ENCODE peak calls at places on chromosomes 5 and 9, in seven cellular contexts. U is GM23248, Q is psoas muscle, R is ovary, P is right cardiac atrium, T is pancreas, N is OCI-LY7. A is an unnamed sample.

GRCh38 chr5:115472601-115473000 is 72.0 kb downstream of the FEM1C start:
- DNase-seq in R (no peak), U (peak), T (no peak), N (no peak), Q (peak), P (peak), A (no peak)

GRCh38 chr5:170444969-170445505 is 55.9 kb upstream of the KCNMB1 start:
- DNase-seq in U (no peak), Q (no peak), R (no peak), T (no peak), N (peak), P (no peak), A (no peak)

GRCh38 chr5:1666221-1666620 is 133.4 kb downstream of the MRPL36 start:
- DNase-seq in T (no peak), N (no peak), R (no peak), Q (no peak), P (no peak), U (no peak), A (no peak)

GRCh38 chr9:103798620-103799019 is 295.5 kb upstream of the SMC2 start:
- DNase-seq in U (peak), R (no peak), P (no peak), N (no peak), T (no peak), Q (no peak), A (peak)

GRCh38 chr9:106883626-106884190 is 20.7 kb downstream of the ZNF462 start:
- DNase-seq in Q (no peak), T (no peak), N (no peak), R (no peak), P (no peak), U (peak), A (no peak)

GRCh38 chr5:61030163-61030482 is 85.1 kb downstream of the NDUFAF2 start:
- DNase-seq in Q (no peak), R (no peak), U (peak), P (no peak), N (no peak), T (no peak), A (no peak)

GRCh38 chr9:136203406-136204085 is 1.4 kb downstream of the LHX3 start:
- DNase-seq in U (no peak), Q (no peak), N (no peak), P (no peak), R (no peak), T (no peak), A (no peak)

GRCh38 chr9:81841326-81841725 is 86.9 kb upstream of the SPATA31D4 start:
- DNase-seq in Q (no peak), N (no peak), T (no peak), U (no peak), P (no peak), R (no peak), A (no peak)

GRCh38 chr5:17216176-17216973 is 1.1 kb upstream of the BASP1 start:
- DNase-seq in Q (peak), N (peak), R (peak), U (peak), P (peak), T (peak), A (peak)

GRCh38 chr5:14250094-14250777 is 107.1 kb downstream of the TRIO start:
- DNase-seq in T (peak), Q (peak), U (peak), N (no peak), P (peak), R (peak), A (peak)

GRCh38 chr9:87725900-87726709 is at the start of gene CTSL:
- DNase-seq in Q (peak), R (peak), N (no peak), U (peak), T (peak), P (peak), A (peak)

GRCh38 chr9:134769084-134769455 is 111.5 kb upstream of the FCN2 start:
- DNase-seq in Q (no peak), R (no peak), N (no peak), T (no peak), P (peak), U (peak), A (no peak)

GRCh38 chr5:533243-534005 is 9.2 kb upstream of the SLC9A3 start:
- DNase-seq in N (no peak), P (peak), T (no peak), Q (peak), R (no peak), U (no peak), A (no peak)

GRCh38 chr9:111178361-111179043 is 140.2 kb upstream of the LPAR1 start:
- DNase-seq in T (no peak), N (no peak), P (peak), R (no peak), U (peak), Q (no peak), A (no peak)

GRCh38 chr9:4137234-4137633 is 162.6 kb downstream of the GLIS3 start:
- DNase-seq in R (no peak), T (no peak), Q (no peak), P (no peak), U (peak), N (no peak), A (peak)

GRCh38 chr5:151082274-151082902 is 1.6 kb upstream of the TNIP1 start:
- DNase-seq in P (no peak), R (no peak), Q (no peak), U (peak), T (no peak), N (no peak), A (peak)

GRCh38 chr5:56190500-56190899 is 42.6 kb downstream of the ANKRD55 start:
- DNase-seq in R (no peak), T (peak), N (no peak), U (peak), P (peak), Q (peak), A (peak)

GRCh38 chr9:133116346-133117231 is 4.5 kb downstream of the RALGDS start:
- DNase-seq in R (no peak), U (no peak), N (no peak), P (peak), T (peak), Q (peak), A (no peak)

GRCh38 chr5:144336191-144336590 is 165.5 kb downstream of the KCTD16 start:
- DNase-seq in R (no peak), U (no peak), P (no peak), Q (no peak), T (no peak), N (no peak), A (no peak)

GRCh38 chr9:29826421-29826820 is 2253.1 kb upstream of the C9orf72 start:
- DNase-seq in U (no peak), T (no peak), Q (no peak), N (no peak), P (no peak), R (no peak), A (no peak)

GRCh38 chr5:133926960-133927615 is 41.3 kb downstream of the C5orf15 start:
- DNase-seq in Q (no peak), T (no peak), R (no peak), U (no peak), N (no peak), P (no peak), A (no peak)

GRCh38 chr5:98638111-98638510 is 135.4 kb upstream of the RGMB start:
- DNase-seq in P (no peak), T (no peak), Q (no peak), N (no peak), U (no peak), R (no peak), A (no peak)

GRCh38 chr9:131140112-131140511 is 14.7 kb downstream of the NUP214 start:
- DNase-seq in N (no peak), Q (no peak), R (no peak), U (no peak), P (no peak), T (no peak), A (no peak)

GRCh38 chr5:96377597-96377996 is 55.5 kb downstream of the PCSK1 start:
- DNase-seq in U (no peak), Q (no peak), R (no peak), T (no peak), N (no peak), P (no peak), A (no peak)

GRCh38 chr9:107491081-107492053 is 1.8 kb upstream of the KLF4 start:
- DNase-seq in T (peak), R (peak), P (peak), Q (peak), N (no peak), U (peak), A (no peak)

GRCh38 chr9:88535226-88535931 is 401 bp downstream of the NXNL2 start:
- DNase-seq in Q (no peak), P (no peak), T (no peak), N (no peak), U (no peak), R (no peak), A (no peak)

GRCh38 chr5:32942225-32942989 is 231.3 kb downstream of the NPR3 start:
- DNase-seq in P (no peak), T (peak), R (no peak), N (peak), U (no peak), Q (no peak), A (peak)

GRCh38 chr5:119357309-119357708 is 1.5 kb downstream of the TNFAIP8 start:
- DNase-seq in N (no peak), R (no peak), P (no peak), Q (no peak), T (no peak), U (no peak), A (no peak)
- H3K4me3 ChIP-seq in N (peak), R (no peak), P (no peak), Q (peak), T (no peak), U (peak), A (peak)

GRCh38 chr5:143041972-143042770 is 272.0 kb downstream of the ARHGAP26 start:
- DNase-seq in P (no peak), T (no peak), U (peak), Q (no peak), N (no peak), R (peak), A (no peak)
- H3K4me3 ChIP-seq in P (no peak), T (no peak), U (no peak), Q (peak), N (no peak), R (no peak), A (no peak)

DNA sequence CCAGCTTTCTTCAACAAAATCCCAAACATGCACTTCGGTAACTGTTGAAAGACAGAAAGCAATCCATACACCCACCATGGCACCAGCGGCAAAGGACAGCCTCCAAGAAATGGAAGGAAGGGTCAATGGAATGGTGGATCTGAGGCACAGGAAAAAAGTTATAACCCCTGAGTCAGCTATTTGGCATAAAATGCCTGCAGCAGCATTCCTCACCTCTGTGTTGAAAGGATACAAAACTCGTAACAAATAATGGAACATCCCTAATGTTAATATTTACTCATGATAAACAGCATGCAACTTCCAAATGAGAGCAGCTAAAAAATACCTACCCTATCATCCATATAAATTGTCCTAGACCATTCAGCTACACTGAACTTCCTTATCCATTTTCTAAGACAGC is 9.4 kb downstream of the FBXW11 start:
- DNase-seq in P (no peak), R (no peak), Q (no peak), T (no peak), N (no peak), U (no peak), A (no peak)
- H3K4me3 ChIP-seq in P (no peak), R (no peak), Q (no peak), T (no peak), N (no peak), U (no peak), A (no peak)

GRCh38 chr5:180852510-180852909 is 8.6 kb downstream of the ZFP62 start:
- DNase-seq in N (no peak), U (peak), Q (no peak), P (no peak), T (no peak), R (no peak), A (no peak)

GRCh38 chr5:180850434-180851078 is 10.5 kb downstream of the ZFP62 start:
- DNase-seq in N (no peak), R (no peak), Q (no peak), P (no peak), T (no peak), U (no peak), A (no peak)

GRCh38 chr5:180848265-180848664 is 12.8 kb downstream of the ZFP62 start:
- DNase-seq in R (no peak), N (no peak), Q (no peak), T (no peak), U (no peak), P (no peak), A (no peak)

GRCh38 chr5:180848878-180849277 is 12.2 kb downstream of the ZFP62 start:
- DNase-seq in Q (no peak), U (no peak), N (no peak), T (no peak), P (no peak), R (no peak), A (no peak)

DNA sequence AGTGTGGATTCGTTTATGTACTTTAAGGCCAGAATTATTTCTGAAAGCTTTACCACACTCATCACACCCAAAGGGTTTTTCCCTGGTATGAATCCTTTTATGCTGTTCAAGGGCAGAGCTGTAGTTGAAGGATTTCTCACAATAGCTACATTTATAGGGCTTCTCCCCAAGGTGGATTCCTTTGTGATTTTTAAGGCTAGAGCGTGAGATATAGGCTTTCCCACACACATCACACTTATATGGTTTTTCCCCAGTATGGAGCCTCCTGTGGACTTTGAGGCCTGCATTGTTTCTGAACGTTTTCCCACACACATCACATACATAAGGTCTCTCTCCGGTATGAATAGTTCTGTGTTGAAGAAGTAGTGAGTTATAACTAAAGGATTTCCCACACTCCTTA is 11.2 kb downstream of the ZFP62 start:
- DNase-seq in Q (no peak), N (no peak), U (no peak), R (no peak), T (no peak), P (no peak), A (no peak)
- H3K4me3 ChIP-seq in Q (no peak), N (no peak), U (no peak), R (no peak), T (no peak), P (no peak), A (no peak)

DNA sequence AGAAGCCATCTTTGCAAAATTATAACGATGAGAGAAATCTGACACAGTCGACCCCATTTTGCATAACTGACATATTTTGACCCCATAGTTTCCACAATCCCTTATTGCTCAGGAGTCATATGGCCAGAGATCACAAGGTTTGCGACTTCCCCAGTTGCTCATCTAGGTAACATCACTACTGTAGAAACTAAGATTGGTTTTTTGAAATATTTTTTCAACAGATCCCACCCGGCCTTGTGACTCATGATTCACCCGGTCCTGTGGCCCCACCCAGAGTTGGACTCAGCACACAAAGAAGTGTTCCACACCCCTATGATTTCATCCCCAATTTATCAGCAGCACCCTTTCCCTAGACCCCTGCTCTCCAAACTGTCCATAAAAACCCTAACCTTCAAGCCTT is 50.2 kb downstream of the TIMD4 start:
- DNase-seq in T (no peak), R (no peak), U (peak), N (no peak), P (no peak), Q (no peak), A (no peak)
- H3K4me3 ChIP-seq in T (no peak), R (no peak), U (no peak), N (peak), P (no peak), Q (no peak), A (no peak)

DNA sequence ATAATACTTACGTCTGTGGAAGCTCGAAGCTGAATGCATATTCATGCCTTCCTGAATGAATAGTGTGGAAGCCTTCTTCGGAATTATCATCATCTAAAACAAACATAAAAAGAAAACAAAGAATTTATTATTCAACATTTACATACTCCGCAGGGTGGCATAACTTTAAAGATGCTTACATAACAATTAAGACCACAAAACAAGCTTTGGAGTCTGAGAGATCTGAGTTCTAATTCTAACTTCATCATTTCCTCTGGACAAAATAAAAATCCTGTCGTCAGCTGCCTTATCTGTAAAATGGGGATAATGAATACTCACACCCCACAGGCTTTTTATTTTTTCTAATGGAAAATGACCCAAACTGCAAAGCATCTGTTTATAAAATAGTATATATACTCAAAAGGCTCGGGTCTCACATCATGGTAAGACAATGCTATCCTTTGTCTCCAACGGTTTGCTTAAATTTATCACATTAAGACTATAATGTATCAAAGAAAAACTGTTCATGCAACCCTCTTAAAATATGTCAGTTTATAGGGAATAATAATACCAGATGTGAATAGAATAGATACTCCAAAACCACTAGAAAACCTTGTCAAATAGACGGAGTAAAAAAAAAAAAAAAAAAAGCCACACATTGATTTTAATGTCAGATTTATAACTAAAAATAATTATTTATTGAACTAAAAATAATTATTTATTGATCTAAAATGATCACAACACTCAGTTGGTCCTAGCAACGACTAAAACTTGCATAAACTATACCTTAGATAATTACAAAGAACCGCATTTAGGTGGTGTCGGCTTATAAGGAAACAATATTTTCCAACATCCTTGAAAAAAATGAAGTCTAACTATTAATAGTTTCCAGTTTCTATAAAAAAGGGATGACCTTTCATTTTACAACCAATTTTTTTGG is 4.2 kb downstream of the ARRDC3 start:
- DNase-seq in U (peak), T (no peak), R (no peak), P (no peak), Q (no peak), N (peak), A (no peak)
- H3K4me3 ChIP-seq in U (peak), T (peak), R (peak), P (peak), Q (peak), N (peak), A (peak)

GRCh38 chr9:83219154-83219923 is 156.4 kb upstream of the RASEF start:
- DNase-seq in U (peak), N (no peak), Q (peak), R (peak), T (peak), P (peak), A (peak)

GRCh38 chr9:83219924-83220438 is 157.0 kb upstream of the RASEF start:
- DNase-seq in Q (no peak), T (no peak), P (no peak), R (no peak), U (no peak), N (no peak), A (peak)

GRCh38 chr9:83220737-83221136 is 157.8 kb upstream of the RASEF start:
- DNase-seq in P (no peak), Q (no peak), T (peak), N (no peak), U (peak), R (no peak), A (peak)

GRCh38 chr9:83218411-83219090 is 155.6 kb upstream of the RASEF start:
- DNase-seq in N (no peak), P (no peak), R (no peak), T (peak), Q (no peak), U (no peak), A (no peak)
- H3K4me3 ChIP-seq in N (no peak), P (peak), R (peak), T (peak), Q (peak), U (peak), A (no peak)